ENCODE peak calls at places on chromosomes 3 and 15, in nine cellular contexts. M is neuronal stem cell; A is dermis blood vessel endothelial cell; V is islet precursor cell; W is activated CD8-positive, alpha-beta memory T cell treated with anti-CD3 and anti-CD28 coated beads, Interleukin-2, amount 50 U/mL, for 48 hours; U is anterior cingulate cortex; H is T-helper 1 cell; O is GM23248; X is fibroblast of lung. Q is an unnamed sample.

GRCh38 chr3:45060165-45060897 is 34.2 kb downstream of the CLEC3B start:
- DNase-seq in M (no peak), A (no peak), V (no peak), W (no peak), U (no peak), H (no peak), O (no peak), X (no peak), Q (no peak)

GRCh38 chr3:82938821-82939328 is 1177.4 kb upstream of the GBE1 start:
- DNase-seq in M (no peak), A (no peak), V (peak; percentile 51), W (no peak), U (no peak), H (no peak), O (no peak), X (no peak), Q (no peak)

GRCh38 chr3:66037986-66038369 is 740 bp downstream of the MAGI1 start:
- DNase-seq in M (no peak), A (peak; percentile 28), V (no peak), W (peak; percentile 58), U (no peak), H (no peak), O (peak; percentile 58), X (peak; percentile 14), Q (no peak)

GRCh38 chr3:142209655-142210054 is 15.7 kb downstream of the GK5 start:
- DNase-seq in M (no peak), A (peak; percentile 91), V (no peak), W (no peak), U (no peak), H (no peak), O (peak; percentile 97), X (peak; percentile 82), Q (no peak)

GRCh38 chr15:85479071-85479647 is 98.8 kb downstream of the AKAP13 start:
- DNase-seq in M (no peak), A (peak; percentile 80), V (peak; percentile 77), W (no peak), U (no peak), H (no peak), O (peak; percentile 69), X (peak; percentile 89), Q (no peak)

GRCh38 chr3:61371123-61371522 is 119.9 kb upstream of the FHIT start:
- DNase-seq in M (peak; percentile 15), A (peak; percentile 16), V (no peak), W (no peak), U (no peak), H (no peak), O (no peak), X (peak; percentile 1), Q (peak; percentile 36)

GRCh38 chr3:33083958-33084357 is 13.0 kb downstream of the GLB1 start:
- DNase-seq in M (no peak), A (no peak), V (no peak), W (no peak), U (no peak), H (no peak), O (no peak), X (no peak), Q (no peak)

GRCh38 chr15:70100495-70101331 is 3.0 kb upstream of the TLE3 start:
- DNase-seq in M (peak; percentile 60), A (peak; percentile 62), V (peak; percentile 90), W (peak; percentile 78), U (no peak), H (peak; percentile 31), O (peak; percentile 67), X (peak; percentile 78), Q (no peak)

GRCh38 chr3:52845157-52845556 is 10.3 kb upstream of the MUSTN1 start:
- DNase-seq in M (no peak), A (peak; percentile 15), V (no peak), W (no peak), U (peak; percentile 33), H (no peak), O (peak; percentile 36), X (no peak), Q (no peak)

GRCh38 chr3:58535531-58536500 is 1.2 kb downstream of the ACOX2 start:
- DNase-seq in M (no peak), A (peak; percentile 68), V (peak; percentile 44), W (no peak), U (no peak), H (no peak), O (no peak), X (peak; percentile 33), Q (no peak)

GRCh38 chr15:28890711-28891495 is 5.1 kb downstream of the APBA2 start:
- DNase-seq in M (no peak), A (no peak), V (no peak), W (no peak), U (no peak), H (no peak), O (no peak), X (no peak), Q (no peak)

GRCh38 chr15:70669006-70669602 is 94.3 kb downstream of the UACA start:
- DNase-seq in M (no peak), A (no peak), V (no peak), W (no peak), U (no peak), H (no peak), O (no peak), X (no peak), Q (peak; percentile 16)

GRCh38 chr15:38474155-38474757 is 20.3 kb downstream of the FAM98B start:
- DNase-seq in M (peak; percentile 39), A (peak; percentile 78), V (no peak), W (no peak), U (no peak), H (no peak), O (peak; percentile 82), X (peak; percentile 70), Q (no peak)

GRCh38 chr3:54188176-54188791 is 65.9 kb downstream of the CACNA2D3 start:
- DNase-seq in M (peak; percentile 81), A (peak; percentile 52), V (peak; percentile 85), W (no peak), U (no peak), H (no peak), O (peak; percentile 54), X (peak; percentile 49), Q (peak; percentile 77)

GRCh38 chr3:171883893-171884279 is 40.7 kb downstream of the TMEM212 start:
- DNase-seq in M (no peak), A (no peak), V (no peak), W (no peak), U (no peak), H (no peak), O (no peak), X (no peak), Q (no peak)

GRCh38 chr15:91711384-91712082 is 142.0 kb upstream of the SLCO3A1 start:
- DNase-seq in M (no peak), A (no peak), V (no peak), W (no peak), U (no peak), H (no peak), O (no peak), X (no peak), Q (no peak)

GRCh38 chr3:12471228-12471627 is 13.1 kb upstream of the TSEN2 start:
- DNase-seq in M (no peak), A (peak; percentile 28), V (peak; percentile 63), W (peak; percentile 74), U (no peak), H (no peak), O (no peak), X (no peak), Q (no peak)

GRCh38 chr3:193592841-193593665 is at the start of gene OPA1:
- DNase-seq in M (peak; percentile 96), A (peak; percentile 99), V (peak; percentile 99), W (peak; percentile 94), U (peak; percentile 94), H (peak; percentile 77), O (peak; percentile 99), X (peak; percentile 99), Q (peak; percentile 99)

GRCh38 chr3:55204417-55204816 is 276.6 kb upstream of the LRTM1 start:
- DNase-seq in M (no peak), A (no peak), V (no peak), W (no peak), U (no peak), H (no peak), O (no peak), X (peak; percentile 80), Q (no peak)

GRCh38 chr15:101488300-101489164 is 975 bp downstream of the PCSK6 start:
- DNase-seq in M (peak; percentile 35), A (no peak), V (peak; percentile 50), W (no peak), U (no peak), H (no peak), O (no peak), X (no peak), Q (no peak)

GRCh38 chr3:133531981-133532380 is 41.5 kb upstream of the CDV3 start:
- DNase-seq in M (no peak), A (peak; percentile 71), V (no peak), W (no peak), U (no peak), H (no peak), O (peak; percentile 75), X (peak; percentile 94), Q (no peak)

GRCh38 chr3:114121996-114122709 is 56.7 kb downstream of the DRD3 start:
- DNase-seq in M (no peak), A (peak; percentile 95), V (no peak), W (no peak), U (no peak), H (no peak), O (peak; percentile 64), X (peak; percentile 86), Q (peak; percentile 36)

GRCh38 chr15:45795487-45796069 is 160.7 kb downstream of the SQOR start:
- DNase-seq in M (peak; percentile 70), A (peak; percentile 92), V (peak; percentile 65), W (no peak), U (peak; percentile 5), H (no peak), O (peak; percentile 38), X (no peak), Q (peak; percentile 30)

GRCh38 chr15:92005154-92005553 is 151.6 kb downstream of the SLCO3A1 start:
- DNase-seq in M (no peak), A (no peak), V (no peak), W (no peak), U (no peak), H (no peak), O (no peak), X (no peak), Q (no peak)

GRCh38 chr3:153640689-153641308 is 478.8 kb downstream of the RAP2B start:
- DNase-seq in M (no peak), A (no peak), V (peak; percentile 90), W (no peak), U (no peak), H (no peak), O (no peak), X (no peak), Q (no peak)

GRCh38 chr3:5431811-5432378 is 244.4 kb downstream of the EDEM1 start:
- DNase-seq in M (no peak), A (no peak), V (peak; percentile 54), W (no peak), U (no peak), H (no peak), O (no peak), X (no peak), Q (no peak)

GRCh38 chr3:53739926-53740325 is 106.3 kb downstream of the CHDH start:
- DNase-seq in M (no peak), A (no peak), V (no peak), W (no peak), U (no peak), H (no peak), O (no peak), X (no peak), Q (no peak)

GRCh38 chr3:97510795-97511194 is 253.8 kb upstream of the ARL6 start:
- DNase-seq in M (peak; percentile 4), A (no peak), V (peak; percentile 71), W (no peak), U (no peak), H (no peak), O (no peak), X (no peak), Q (peak; percentile 60)

GRCh38 chr15:45734244-45734643 is 99.4 kb downstream of the SQOR start:
- DNase-seq in M (no peak), A (no peak), V (peak; percentile 75), W (no peak), U (no peak), H (no peak), O (no peak), X (no peak), Q (no peak)

GRCh38 chr3:137761099-137761562 is 3.0 kb upstream of the SOX14 start:
- DNase-seq in M (no peak), A (no peak), V (no peak), W (no peak), U (no peak), H (no peak), O (no peak), X (no peak), Q (no peak)

GRCh38 chr3:56796202-56796601 is 5.5 kb downstream of the ARHGEF3 start:
- DNase-seq in M (no peak), A (no peak), V (no peak), W (peak; percentile 52), U (no peak), H (no peak), O (peak; percentile 65), X (peak; percentile 90), Q (no peak)

Q was measured in NT2/D1.